ENCODE peak calls at places on chromosomes 1 and 21, in nine cellular contexts. K is nephron progenitor cell, F is foreskin keratinocyte, N is SK-N-SH, U is stomach, P is A549, X is omental fat pad, G is progenitor cell of endocrine pancreas, O is mesothelial cell of epicardium. V is an unnamed sample.

GRCh38 chr1:44677201-44677520 is 2.6 kb downstream of the ARMH1 start:
- DNase-seq in F (peak), X (no peak), N (peak), O (no peak), P (peak), K (no peak), U (no peak), G (no peak), V (no peak)

GRCh38 chr1:230207598-230207997 is 140.6 kb downstream of the GALNT2 start:
- DNase-seq in N (no peak), F (no peak), G (no peak), X (no peak), O (no peak), K (no peak), U (no peak), P (no peak), V (no peak)

GRCh38 chr1:86696522-86696921 is 7.9 kb upstream of the SH3GLB1 start:
- DNase-seq in O (no peak), G (no peak), N (no peak), U (no peak), P (no peak), X (no peak), F (no peak), K (no peak), V (no peak)

GRCh38 chr1:24761582-24761981 is 16.3 kb downstream of the CLIC4 start:
- DNase-seq in N (no peak), G (no peak), P (no peak), X (no peak), U (no peak), F (no peak), K (no peak), O (no peak), V (no peak)

GRCh38 chr1:202811296-202812175 is 782 bp downstream of the PCAT6 start:
- DNase-seq in N (peak), X (no peak), K (peak), P (peak), O (no peak), G (peak), U (no peak), F (no peak), V (no peak)

GRCh38 chr1:215635827-215636226 is 68.7 kb downstream of the KCTD3 start:
- DNase-seq in N (no peak), K (no peak), P (no peak), O (no peak), F (no peak), G (no peak), U (no peak), X (no peak), V (no peak)

GRCh38 chr1:45924736-45925135 is 121.3 kb downstream of the MAST2 start:
- DNase-seq in N (no peak), K (no peak), F (peak), G (no peak), X (no peak), U (no peak), O (no peak), P (peak), V (no peak)

GRCh38 chr21:45537111-45537745 is 5.0 kb downstream of the SLC19A1 start:
- DNase-seq in N (no peak), P (no peak), F (no peak), G (no peak), U (peak), K (peak), O (peak), X (no peak), V (peak)

GRCh38 chr1:193458628-193459027 is 272.2 kb upstream of the B3GALT2 start:
- DNase-seq in P (no peak), N (no peak), G (no peak), K (no peak), U (no peak), F (no peak), X (no peak), O (no peak), V (no peak)

GRCh38 chr21:40841524-40842196 is 5.3 kb downstream of the DSCAM start:
- DNase-seq in O (peak), P (peak), G (peak), X (no peak), K (peak), U (peak), N (peak), F (peak), V (no peak)

GRCh38 chr21:40752125-40752524 is 94.8 kb downstream of the DSCAM start:
- DNase-seq in F (peak), O (no peak), U (no peak), K (peak), N (no peak), P (no peak), G (no peak), X (no peak), V (no peak)

GRCh38 chr1:108897865-108898720 is 21.3 kb downstream of the GPSM2 start:
- DNase-seq in X (no peak), G (no peak), O (no peak), P (peak), U (no peak), K (no peak), N (peak), F (peak), V (no peak)

GRCh38 chr1:74681001-74681400 is 7.4 kb upstream of the ERICH3 start:
- DNase-seq in F (no peak), N (no peak), G (no peak), P (no peak), X (no peak), K (no peak), O (no peak), U (no peak), V (no peak)

GRCh38 chr21:46188226-46189212 is 4.3 kb upstream of the SPATC1L start:
- DNase-seq in X (peak), U (no peak), F (peak), G (no peak), O (no peak), P (peak), K (no peak), N (peak), V (peak)

GRCh38 chr21:45979651-45980050 is 1.9 kb upstream of the COL6A1 start:
- DNase-seq in O (no peak), K (peak), N (no peak), X (no peak), G (no peak), P (no peak), U (no peak), F (no peak), V (no peak)

GRCh38 chr1:25443030-25443699 is 12.5 kb downstream of the MACO1 start:
- DNase-seq in X (no peak), O (no peak), U (no peak), K (no peak), G (no peak), N (no peak), F (no peak), P (no peak), V (no peak)

GRCh38 chr1:209802117-209802779 is 3.7 kb downstream of the IRF6 start:
- DNase-seq in F (peak), P (no peak), X (no peak), K (no peak), O (no peak), G (no peak), U (peak), N (peak), V (no peak)

GRCh38 chr1:15296602-15297321 is 49.7 kb downstream of the FHAD1 start:
- DNase-seq in K (peak), G (no peak), F (peak), U (no peak), N (no peak), P (peak), O (no peak), X (no peak), V (no peak)

GRCh38 chr1:63662056-63662836 is 69.0 kb downstream of the PGM1 start:
- DNase-seq in F (peak), X (no peak), P (peak), U (peak), N (no peak), O (no peak), K (no peak), G (no peak), V (no peak)

GRCh38 chr1:210200090-210200736 is 32.4 kb upstream of the SERTAD4 start:
- DNase-seq in F (no peak), U (no peak), G (no peak), O (no peak), X (no peak), K (no peak), N (no peak), P (no peak), V (no peak)

DNA sequence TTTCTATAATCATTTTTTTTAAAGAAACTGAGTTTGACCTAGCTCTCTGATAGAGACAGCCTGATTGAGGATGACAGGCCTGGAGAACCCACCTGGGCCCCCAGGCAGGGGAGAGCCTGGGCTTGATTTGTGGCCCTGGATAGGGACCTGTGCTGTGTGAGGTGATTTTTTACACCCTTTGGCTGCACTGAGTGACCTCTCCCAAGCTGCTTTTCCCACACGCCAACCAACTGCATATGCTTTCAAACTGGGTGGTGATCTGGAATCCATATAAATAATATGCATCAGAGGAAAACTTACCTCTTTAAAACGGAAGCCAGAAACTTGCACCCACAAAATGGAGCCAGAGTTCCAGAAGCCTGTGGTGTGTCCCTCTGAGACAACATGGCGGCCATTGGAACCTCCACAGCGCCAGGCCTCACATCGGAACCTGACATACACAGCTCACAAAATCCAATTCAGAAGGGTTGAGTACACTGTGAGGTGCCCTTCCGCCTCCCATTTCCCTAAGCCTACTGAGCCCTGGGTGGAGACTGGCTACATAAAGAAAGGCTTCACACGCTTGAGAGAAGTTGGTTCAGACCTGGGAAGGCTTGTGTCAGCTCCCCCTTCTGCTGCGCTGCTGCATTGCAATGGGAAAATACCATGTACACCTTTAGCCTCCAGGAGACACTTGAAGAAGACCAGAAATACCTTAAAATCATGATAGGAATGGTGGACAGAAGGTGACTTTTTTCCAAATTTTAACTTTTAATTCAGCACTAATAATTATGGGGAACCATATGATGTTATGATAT is 160.7 kb downstream of the HHIPL2 start:
- DNase-seq in P (peak), X (no peak), F (peak), O (no peak), U (no peak), N (peak), K (peak), G (no peak), V (no peak)
- TF ChIP-seq CTCF in P (no peak), X (no peak), F (peak), O (no peak), U (no peak), N (peak), K (peak), G (peak), V (peak)

GRCh38 chr1:190084552-190084951 is 393.1 kb downstream of the BRINP3 start:
- DNase-seq in N (no peak), P (peak), U (no peak), K (peak), X (no peak), G (no peak), O (no peak), F (no peak), V (no peak)
- TF ChIP-seq CTCF in N (peak), P (no peak), U (no peak), K (peak), X (no peak), G (peak), O (peak), F (no peak), V (peak)

GRCh38 chr1:171783816-171784530 is 2.5 kb downstream of the METTL13 start:
- DNase-seq in O (no peak), F (no peak), U (no peak), N (no peak), G (no peak), K (no peak), X (no peak), P (no peak), V (no peak)

GRCh38 chr1:171785766-171786165 is 4.3 kb downstream of the METTL13 start:
- DNase-seq in N (no peak), K (no peak), U (no peak), P (no peak), X (no peak), O (no peak), G (no peak), F (no peak), V (no peak)

GRCh38 chr1:171784779-171785178 is 3.3 kb downstream of the METTL13 start:
- DNase-seq in K (no peak), N (no peak), P (no peak), U (no peak), F (no peak), G (no peak), O (no peak), X (no peak), V (no peak)

GRCh38 chr1:171780583-171781166 is 785 bp upstream of the METTL13 start:
- DNase-seq in K (no peak), N (no peak), G (no peak), O (no peak), P (no peak), X (no peak), F (no peak), U (no peak), V (no peak)

DNA sequence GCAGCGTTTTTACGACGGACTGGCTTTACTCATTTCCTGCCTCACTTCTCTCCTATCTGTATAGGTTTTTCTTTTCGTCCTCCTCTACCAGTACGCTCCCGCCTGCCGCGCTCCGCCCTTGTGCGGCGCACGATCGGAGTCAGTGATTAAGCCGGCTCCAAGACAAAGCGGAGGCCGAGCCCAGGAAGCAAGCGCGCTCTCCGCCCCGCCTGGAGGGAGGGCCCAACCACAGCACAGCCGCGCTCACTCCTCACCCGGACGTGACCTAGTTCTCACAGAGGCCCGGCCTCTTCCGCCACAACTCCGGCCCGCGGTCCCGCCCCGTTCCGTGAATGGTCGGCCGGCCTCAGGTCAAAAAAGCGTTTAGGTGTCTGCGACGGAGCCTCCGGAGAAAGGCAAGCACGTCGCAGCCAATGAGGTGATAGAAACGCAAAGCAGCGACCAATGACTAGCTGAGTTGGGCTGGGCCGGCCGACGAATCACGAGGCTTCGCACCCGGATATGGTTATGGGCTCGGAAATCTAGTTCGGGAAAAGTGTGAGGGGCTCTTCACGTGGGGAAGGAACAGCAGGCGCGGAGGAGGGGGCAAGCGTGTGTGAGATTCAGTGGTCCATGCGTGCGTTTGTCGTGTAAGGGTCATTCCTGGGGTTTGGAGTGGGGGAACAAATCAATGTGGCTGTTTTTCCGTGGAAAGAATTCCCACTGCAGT is at the start of gene METTL13:
- DNase-seq in K (peak), G (peak), N (peak), F (peak), O (peak), U (peak), X (peak), P (peak), V (peak)
- TF ChIP-seq CTCF in K (no peak), G (no peak), N (no peak), F (peak), O (no peak), U (no peak), X (no peak), P (no peak), V (peak)

DNA sequence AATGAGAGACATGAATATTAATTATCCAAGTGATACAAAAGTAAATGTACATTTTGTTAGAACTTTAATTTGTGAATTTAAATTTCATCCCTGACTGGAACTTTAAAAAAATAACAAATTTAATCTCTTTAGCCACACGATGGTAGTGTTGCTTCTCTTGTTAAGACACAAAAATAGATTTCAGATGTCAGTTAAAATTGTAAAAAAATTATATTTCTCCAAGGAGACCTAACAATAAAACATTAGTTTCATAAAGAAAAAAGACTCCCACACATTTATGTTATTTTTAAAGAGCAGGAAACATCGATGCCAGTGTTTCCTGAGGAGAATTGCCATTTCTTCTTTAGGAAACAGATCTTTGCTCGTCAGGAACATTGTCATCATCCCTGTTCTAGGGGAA is 74.0 kb upstream of the DEPDC1 start:
- DNase-seq in P (no peak), O (no peak), N (no peak), X (no peak), K (no peak), U (no peak), G (no peak), F (no peak), V (no peak)
- TF ChIP-seq CTCF in P (peak), O (no peak), N (peak), X (no peak), K (no peak), U (no peak), G (no peak), F (peak), V (peak)

GRCh38 chr1:21913763-21914162 is 23.3 kb downstream of the HSPG2 start:
- DNase-seq in G (no peak), X (no peak), U (no peak), K (no peak), P (no peak), O (no peak), N (no peak), F (no peak), V (no peak)

GRCh38 chr1:21914468-21914867 is 22.6 kb downstream of the HSPG2 start:
- DNase-seq in N (no peak), G (no peak), U (no peak), K (no peak), X (no peak), P (no peak), O (no peak), F (no peak), V (no peak)

GRCh38 chr1:21916447-21917240 is 20.5 kb downstream of the HSPG2 start:
- DNase-seq in G (no peak), X (no peak), O (no peak), F (no peak), N (peak), U (no peak), P (no peak), K (no peak), V (no peak)

GRCh38 chr1:21913258-21913657 is 23.9 kb downstream of the HSPG2 start:
- DNase-seq in U (no peak), F (no peak), K (peak), X (no peak), G (no peak), N (no peak), P (no peak), O (no peak), V (no peak)

DNA sequence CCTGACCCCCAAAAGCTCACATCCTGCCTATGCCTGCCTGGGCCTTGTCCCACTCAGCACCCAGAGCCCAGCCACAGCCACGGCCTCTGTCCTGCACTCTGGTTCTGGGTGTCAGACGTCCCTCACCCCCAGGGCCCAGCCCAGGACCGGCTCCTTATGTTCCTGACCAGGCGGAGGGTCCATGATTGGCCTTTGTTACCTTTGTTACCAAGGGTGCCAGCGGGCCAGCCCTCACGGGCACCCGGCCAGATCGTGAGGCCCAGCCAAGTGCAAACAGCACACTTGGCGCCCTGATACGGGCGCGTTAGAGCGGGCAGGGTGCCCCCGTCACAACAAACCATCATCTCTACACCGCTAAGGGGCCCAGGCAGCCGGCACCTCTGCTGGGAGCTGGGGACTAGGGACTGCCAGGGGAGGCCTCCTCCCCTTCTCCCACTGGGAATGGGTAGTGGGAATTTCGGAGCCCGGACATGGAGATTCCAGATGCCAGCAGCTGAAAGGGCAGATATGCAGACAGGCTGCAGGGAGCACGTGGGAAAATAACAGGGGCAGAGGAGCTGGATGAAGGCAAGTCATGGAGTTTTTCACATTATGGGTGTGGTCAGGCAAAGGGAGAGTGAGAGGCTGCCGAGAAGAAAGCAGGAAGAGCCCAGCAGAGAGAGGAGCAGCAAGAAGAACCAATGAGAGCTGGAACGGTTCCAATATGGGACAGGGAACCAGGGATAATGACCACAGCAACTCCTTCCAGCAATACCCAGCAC is 22.1 kb downstream of the HSPG2 start:
- DNase-seq in O (no peak), G (no peak), X (no peak), U (peak), N (peak), P (no peak), K (no peak), F (no peak), V (no peak)
- TF ChIP-seq CTCF in O (no peak), G (no peak), X (no peak), U (no peak), N (no peak), P (no peak), K (no peak), F (no peak), V (no peak)

DNA sequence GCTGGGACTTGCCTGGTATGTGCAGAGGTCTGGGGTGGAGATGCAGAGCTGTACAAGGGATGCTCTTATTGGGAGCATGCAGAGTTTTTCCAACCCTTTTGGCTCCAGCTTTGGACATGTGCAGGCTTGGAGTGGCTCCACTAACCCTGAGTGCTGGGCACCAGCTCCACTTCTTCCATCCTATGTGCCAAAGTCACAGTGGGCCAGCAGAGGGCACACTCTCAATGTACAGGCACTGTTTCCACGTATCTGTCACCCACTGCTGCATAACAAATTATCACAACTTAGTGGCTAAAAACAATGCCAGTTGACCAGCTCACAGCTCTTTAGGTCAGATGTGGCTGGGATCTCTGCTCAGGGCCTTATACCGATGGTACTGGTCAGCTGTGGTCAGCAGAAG is 631.8 kb downstream of the AJAP1 start:
- DNase-seq in U (no peak), G (no peak), K (no peak), X (no peak), P (no peak), O (no peak), F (no peak), N (no peak), V (no peak)
- TF ChIP-seq CTCF in U (no peak), G (no peak), K (no peak), X (no peak), P (no peak), O (no peak), F (peak), N (no peak), V (no peak)

GRCh38 chr1:169070958-169071357 is 35.5 kb upstream of the ATP1B1 start:
- DNase-seq in K (no peak), F (no peak), X (no peak), O (no peak), G (no peak), N (no peak), P (no peak), U (no peak), V (no peak)
- TF ChIP-seq CTCF in K (no peak), F (no peak), X (no peak), O (no peak), G (no peak), N (no peak), P (no peak), U (no peak), V (peak)

GRCh38 chr1:70436617-70437236 is 25.7 kb downstream of the CTH start:
- DNase-seq in F (no peak), N (no peak), P (no peak), X (no peak), G (no peak), O (no peak), U (no peak), K (no peak), V (no peak)
- TF ChIP-seq CTCF in F (peak), N (peak), P (no peak), X (no peak), G (peak), O (no peak), U (no peak), K (no peak), V (peak)

V was measured in chondrocyte.